ENCODE peak calls at places on chromosomes 11 and 22, in seven cellular contexts. One of them, this sample, is unnamed.

GRCh38 chr11:126149759-126150236 is 61.7 kb downstream of the RPUSD4 start:
- DNase-seq in KG1: no peak
- DNase-seq in upper lobe of right lung: no peak
- DNase-seq in RKO: no peak
- DNase-seq in activated CD4-positive, alpha-beta T cell treated with anti-CD3 and anti-CD28 coated beads, Interleukin-2, amount 50 U/mL, for 48 hours: no peak
- DNase-seq in colonic mucosa: no peak
- DNase-seq in posterior vena cava: no peak
- DNase-seq in this sample: no peak

GRCh38 chr11:33722579-33723234 is 13.5 kb downstream of the CD59 start:
- DNase-seq in KG1: no peak
- DNase-seq in upper lobe of right lung: no peak
- DNase-seq in RKO: no peak
- DNase-seq in activated CD4-positive, alpha-beta T cell treated with anti-CD3 and anti-CD28 coated beads, Interleukin-2, amount 50 U/mL, for 48 hours: peak
- DNase-seq in colonic mucosa: no peak
- DNase-seq in posterior vena cava: peak
- DNase-seq in this sample: no peak

GRCh38 chr11:96254854-96255253 is 88.1 kb downstream of the MAML2 start:
- DNase-seq in KG1: peak
- DNase-seq in upper lobe of right lung: peak
- DNase-seq in RKO: no peak
- DNase-seq in activated CD4-positive, alpha-beta T cell treated with anti-CD3 and anti-CD28 coated beads, Interleukin-2, amount 50 U/mL, for 48 hours: no peak
- DNase-seq in colonic mucosa: no peak
- DNase-seq in posterior vena cava: no peak
- DNase-seq in this sample: no peak

GRCh38 chr11:3855808-3856491 is 486 bp downstream of the STIM1 start:
- DNase-seq in KG1: no peak
- DNase-seq in upper lobe of right lung: peak
- DNase-seq in RKO: peak
- DNase-seq in activated CD4-positive, alpha-beta T cell treated with anti-CD3 and anti-CD28 coated beads, Interleukin-2, amount 50 U/mL, for 48 hours: peak
- DNase-seq in colonic mucosa: peak
- DNase-seq in posterior vena cava: peak
- DNase-seq in this sample: peak

GRCh38 chr11:16110862-16111261 is 245.5 kb downstream of the SOX6 start:
- DNase-seq in KG1: no peak
- DNase-seq in upper lobe of right lung: no peak
- DNase-seq in RKO: no peak
- DNase-seq in activated CD4-positive, alpha-beta T cell treated with anti-CD3 and anti-CD28 coated beads, Interleukin-2, amount 50 U/mL, for 48 hours: no peak
- DNase-seq in colonic mucosa: no peak
- DNase-seq in posterior vena cava: no peak
- DNase-seq in this sample: no peak

GRCh38 chr11:106331163-106331562 is 253.7 kb downstream of the AASDHPPT start:
- DNase-seq in KG1: no peak
- DNase-seq in upper lobe of right lung: no peak
- DNase-seq in RKO: peak
- DNase-seq in activated CD4-positive, alpha-beta T cell treated with anti-CD3 and anti-CD28 coated beads, Interleukin-2, amount 50 U/mL, for 48 hours: no peak
- DNase-seq in colonic mucosa: no peak
- DNase-seq in posterior vena cava: no peak
- DNase-seq in this sample: no peak

GRCh38 chr22:46010177-46010867 is 33.4 kb upstream of the WNT7B start:
- DNase-seq in KG1: no peak
- DNase-seq in upper lobe of right lung: peak
- DNase-seq in RKO: peak
- DNase-seq in activated CD4-positive, alpha-beta T cell treated with anti-CD3 and anti-CD28 coated beads, Interleukin-2, amount 50 U/mL, for 48 hours: no peak
- DNase-seq in colonic mucosa: no peak
- DNase-seq in posterior vena cava: peak
- DNase-seq in this sample: no peak

GRCh38 chr22:21106000-21106399 is 60.3 kb downstream of the LRRC74B start:
- DNase-seq in KG1: no peak
- DNase-seq in upper lobe of right lung: no peak
- DNase-seq in RKO: no peak
- DNase-seq in activated CD4-positive, alpha-beta T cell treated with anti-CD3 and anti-CD28 coated beads, Interleukin-2, amount 50 U/mL, for 48 hours: no peak
- DNase-seq in colonic mucosa: no peak
- DNase-seq in posterior vena cava: no peak
- DNase-seq in this sample: no peak

GRCh38 chr11:44633641-44634040 is 68.2 kb downstream of the CD82 start:
- DNase-seq in KG1: no peak
- DNase-seq in upper lobe of right lung: no peak
- DNase-seq in RKO: no peak
- DNase-seq in activated CD4-positive, alpha-beta T cell treated with anti-CD3 and anti-CD28 coated beads, Interleukin-2, amount 50 U/mL, for 48 hours: no peak
- DNase-seq in colonic mucosa: no peak
- DNase-seq in posterior vena cava: peak
- DNase-seq in this sample: no peak

GRCh38 chr11:114293201-114293711 is 2.9 kb upstream of the NNMT start:
- DNase-seq in KG1: no peak
- DNase-seq in upper lobe of right lung: no peak
- DNase-seq in RKO: no peak
- DNase-seq in activated CD4-positive, alpha-beta T cell treated with anti-CD3 and anti-CD28 coated beads, Interleukin-2, amount 50 U/mL, for 48 hours: no peak
- DNase-seq in colonic mucosa: no peak
- DNase-seq in posterior vena cava: no peak
- DNase-seq in this sample: no peak

GRCh38 chr22:23829845-23830372 is 8.9 kb downstream of the DERL3 start:
- DNase-seq in KG1: no peak
- DNase-seq in upper lobe of right lung: no peak
- DNase-seq in RKO: no peak
- DNase-seq in activated CD4-positive, alpha-beta T cell treated with anti-CD3 and anti-CD28 coated beads, Interleukin-2, amount 50 U/mL, for 48 hours: no peak
- DNase-seq in colonic mucosa: no peak
- DNase-seq in posterior vena cava: no peak
- DNase-seq in this sample: no peak

GRCh38 chr11:68990995-68991780 is 10.4 kb upstream of the MRGPRD start:
- DNase-seq in KG1: no peak
- DNase-seq in upper lobe of right lung: peak
- DNase-seq in RKO: no peak
- DNase-seq in activated CD4-positive, alpha-beta T cell treated with anti-CD3 and anti-CD28 coated beads, Interleukin-2, amount 50 U/mL, for 48 hours: no peak
- DNase-seq in colonic mucosa: no peak
- DNase-seq in posterior vena cava: peak
- DNase-seq in this sample: peak

GRCh38 chr11:78657441-78657840 is 82.8 kb upstream of the NARS2 start:
- DNase-seq in KG1: no peak
- DNase-seq in upper lobe of right lung: no peak
- DNase-seq in RKO: no peak
- DNase-seq in activated CD4-positive, alpha-beta T cell treated with anti-CD3 and anti-CD28 coated beads, Interleukin-2, amount 50 U/mL, for 48 hours: no peak
- DNase-seq in colonic mucosa: no peak
- DNase-seq in posterior vena cava: no peak
- DNase-seq in this sample: no peak

GRCh38 chr11:1032310-1032891 is 4.1 kb downstream of the MUC6 start:
- DNase-seq in KG1: no peak
- DNase-seq in upper lobe of right lung: no peak
- DNase-seq in RKO: no peak
- DNase-seq in activated CD4-positive, alpha-beta T cell treated with anti-CD3 and anti-CD28 coated beads, Interleukin-2, amount 50 U/mL, for 48 hours: no peak
- DNase-seq in colonic mucosa: no peak
- DNase-seq in posterior vena cava: no peak
- DNase-seq in this sample: no peak

GRCh38 chr11:17331669-17332068 is 19.9 kb upstream of the NCR3LG1 start:
- DNase-seq in KG1: no peak
- DNase-seq in upper lobe of right lung: no peak
- DNase-seq in RKO: no peak
- DNase-seq in activated CD4-positive, alpha-beta T cell treated with anti-CD3 and anti-CD28 coated beads, Interleukin-2, amount 50 U/mL, for 48 hours: no peak
- DNase-seq in colonic mucosa: no peak
- DNase-seq in posterior vena cava: no peak
- DNase-seq in this sample: no peak

GRCh38 chr11:44659641-44660040 is 67.1 kb upstream of the TSPAN18 start:
- DNase-seq in KG1: no peak
- DNase-seq in upper lobe of right lung: no peak
- DNase-seq in RKO: no peak
- DNase-seq in activated CD4-positive, alpha-beta T cell treated with anti-CD3 and anti-CD28 coated beads, Interleukin-2, amount 50 U/mL, for 48 hours: no peak
- DNase-seq in colonic mucosa: no peak
- DNase-seq in posterior vena cava: no peak
- DNase-seq in this sample: no peak

GRCh38 chr22:37639070-37639760 is at the start of gene SH3BP1:
- DNase-seq in KG1: peak
- DNase-seq in upper lobe of right lung: peak
- DNase-seq in RKO: peak
- DNase-seq in activated CD4-positive, alpha-beta T cell treated with anti-CD3 and anti-CD28 coated beads, Interleukin-2, amount 50 U/mL, for 48 hours: peak
- DNase-seq in colonic mucosa: peak
- DNase-seq in posterior vena cava: no peak
- DNase-seq in this sample: peak

GRCh38 chr11:88352139-88352538 is 14.6 kb upstream of the CTSC start:
- DNase-seq in KG1: no peak
- DNase-seq in upper lobe of right lung: no peak
- DNase-seq in RKO: no peak
- DNase-seq in activated CD4-positive, alpha-beta T cell treated with anti-CD3 and anti-CD28 coated beads, Interleukin-2, amount 50 U/mL, for 48 hours: no peak
- DNase-seq in colonic mucosa: no peak
- DNase-seq in posterior vena cava: no peak
- DNase-seq in this sample: no peak

GRCh38 chr22:50270302-50271010 is at the start of gene MAPK11:
- DNase-seq in KG1: peak
- DNase-seq in upper lobe of right lung: peak
- DNase-seq in RKO: peak
- DNase-seq in activated CD4-positive, alpha-beta T cell treated with anti-CD3 and anti-CD28 coated beads, Interleukin-2, amount 50 U/mL, for 48 hours: peak
- DNase-seq in colonic mucosa: peak
- DNase-seq in posterior vena cava: peak
- DNase-seq in this sample: peak

This sample was measured in CD14-positive monocyte.